ENCODE peak calls at places on chromosomes 4 and X, in eight cellular contexts. N is fibroblast of lung, C is neural progenitor cell, M is neuronal stem cell, Z is PC-3, J is mesenchymal stem cell, A is HCT116, T is MM.1S. G is an unnamed sample.

GRCh38 chr4:8655411-8656184 is 63.0 kb downstream of the CPZ start:
- DNase-seq in Z (no peak), T (no peak), A (no peak), M (no peak), J (no peak), N (no peak), C (no peak), G (no peak)

GRCh38 chrX:39058724-39059123 is 257.5 kb downstream of the MID1IP1 start:
- DNase-seq in Z (no peak), J (no peak), N (no peak), A (no peak), C (no peak), M (no peak), T (no peak), G (no peak)

GRCh38 chr4:15130441-15130840 is 128.2 kb downstream of the CPEB2 start:
- DNase-seq in A (no peak), C (no peak), M (no peak), N (no peak), Z (no peak), T (no peak), J (no peak), G (no peak)

GRCh38 chr4:169164669-169165415 is 105.9 kb downstream of the SH3RF1 start:
- DNase-seq in N (no peak), Z (no peak), A (no peak), T (no peak), J (peak), M (no peak), C (no peak), G (no peak)

GRCh38 chr4:164956766-164957643 is 20.5 kb downstream of the TRIM61 start:
- DNase-seq in C (peak), T (peak), A (no peak), N (peak), Z (peak), M (peak), J (peak), G (peak)

GRCh38 chrX:103531002-103531401 is 11.7 kb upstream of the RAB40A start:
- DNase-seq in M (no peak), T (no peak), J (no peak), A (no peak), C (no peak), Z (no peak), N (peak), G (no peak)

GRCh38 chr4:86038037-86038436 is 321.8 kb downstream of the MAPK10 start:
- DNase-seq in A (no peak), J (no peak), M (no peak), T (no peak), C (no peak), N (no peak), Z (no peak), G (no peak)

GRCh38 chrX:334331-334891 is 15.8 kb upstream of the GTPBP6 start:
- DNase-seq in Z (no peak), M (no peak), A (no peak), N (no peak), C (no peak), J (no peak), T (no peak), G (no peak)

GRCh38 chr4:110184124-110184790 is 14.2 kb downstream of the ELOVL6 start:
- DNase-seq in N (no peak), C (peak), Z (no peak), J (no peak), T (no peak), A (no peak), M (no peak), G (no peak)

GRCh38 chrX:53456254-53456653 is 22.1 kb upstream of the HSD17B10 start:
- DNase-seq in N (peak), C (no peak), T (no peak), Z (peak), A (no peak), M (no peak), J (peak), G (no peak)

GRCh38 chrX:39030636-39031035 is 229.4 kb downstream of the MID1IP1 start:
- DNase-seq in M (no peak), T (no peak), A (no peak), N (no peak), J (no peak), C (no peak), Z (no peak), G (no peak)

GRCh38 chrX:6810796-6811195 is 275.9 kb upstream of the VCX3A start:
- DNase-seq in N (no peak), M (no peak), C (no peak), A (no peak), J (no peak), T (no peak), Z (peak), G (no peak)

GRCh38 chr4:38752393-38752961 is 30.3 kb downstream of the TLR10 start:
- DNase-seq in C (peak), J (peak), M (no peak), T (peak), A (no peak), Z (no peak), N (peak), G (no peak)

GRCh38 chrX:56382278-56382677 is 150.1 kb downstream of the KLF8 start:
- DNase-seq in C (no peak), M (no peak), N (no peak), Z (no peak), A (no peak), J (no peak), T (no peak), G (no peak)

GRCh38 chr4:106201373-106201772 is 114.6 kb downstream of the TBCK start:
- DNase-seq in T (peak), A (no peak), M (no peak), J (peak), C (peak), N (peak), Z (peak), G (peak)

GRCh38 chr4:52925531-52925968 is 63.4 kb downstream of the RASL11B start:
- DNase-seq in A (no peak), M (no peak), C (peak), N (no peak), T (no peak), Z (no peak), J (peak), G (no peak)

GRCh38 chr4:77845400-77845799 is 17.2 kb upstream of the MRPL1 start:
- DNase-seq in M (no peak), J (no peak), C (no peak), N (no peak), Z (no peak), T (no peak), A (no peak), G (no peak)
- H2AFZ ChIP-seq in M (no peak), J (no peak), C (no peak), N (no peak), Z (no peak), T (no peak), A (no peak), G (no peak)

GRCh38 chr4:144518181-144518895 is 127.6 kb upstream of the HHIP start:
- DNase-seq in Z (no peak), J (no peak), N (peak), M (peak), C (peak), A (no peak), T (no peak), G (no peak)
- H3K9ac ChIP-seq in Z (no peak), J (no peak), N (no peak), M (no peak), C (no peak), A (no peak), T (no peak), G (no peak)

GRCh38 chr4:87236851-87237250 is 16.4 kb upstream of the KLHL8 start:
- DNase-seq in M (no peak), J (peak), N (no peak), T (no peak), A (no peak), Z (no peak), C (no peak), G (no peak)
- H2AFZ ChIP-seq in M (no peak), J (no peak), N (no peak), T (no peak), A (peak), Z (no peak), C (no peak), G (no peak)

DNA sequence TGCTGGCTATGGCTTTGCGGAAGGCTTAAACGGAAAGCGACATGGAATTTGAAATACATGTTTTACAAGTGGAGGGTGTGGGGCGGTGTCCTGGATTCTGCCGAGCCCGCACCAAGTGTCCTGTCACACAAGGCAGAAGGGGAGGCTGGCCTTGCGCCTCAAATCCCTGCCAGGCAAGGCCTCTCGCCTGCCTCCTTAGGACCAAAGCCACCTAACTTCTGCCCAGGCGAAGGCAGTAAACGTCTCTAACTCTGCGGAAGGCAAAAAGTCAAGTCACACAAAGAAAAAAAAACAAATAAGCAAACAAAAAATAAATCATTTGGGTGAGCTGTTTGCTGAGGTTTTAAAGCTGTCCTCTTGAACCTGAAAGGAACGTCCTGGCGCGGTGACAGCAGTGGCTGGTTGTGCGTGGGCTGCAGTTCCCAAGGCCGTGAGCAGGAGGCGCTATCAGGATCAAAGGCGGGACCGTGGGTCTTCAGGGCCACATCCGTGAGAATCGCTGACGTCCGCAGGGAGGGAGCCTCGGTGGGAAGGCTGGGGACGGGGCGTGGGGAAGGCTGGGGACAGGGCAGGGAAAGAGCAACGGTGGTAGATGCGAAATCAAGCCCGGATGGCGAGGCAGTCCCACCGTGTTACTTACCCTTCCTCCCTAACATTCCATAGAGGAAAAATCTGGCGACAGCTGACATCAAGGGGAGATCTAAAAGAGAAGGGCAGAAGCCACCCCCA is 99.1 kb downstream of the TRAPPC11 start:
- DNase-seq in J (no peak), A (no peak), C (peak), T (no peak), M (peak), Z (peak), N (peak), G (no peak)
- H3K9ac ChIP-seq in J (peak), A (no peak), C (no peak), T (no peak), M (peak), Z (peak), N (no peak), G (no peak)